ENCODE peak calls at places on chromosomes 7 and 10, in ten cellular contexts. S is A549, L is HepG2, V is H1, Q is NB4, F is K562, C is endothelial cell of umbilical vein, G is GM12878, D is SK-N-SH, P is HCT116. A is an unnamed sample.
A peak's percentile ranks its signal among the peaks of the same experiment; 100 is the strongest.

GRCh38 chr7:105454058-105454739 is 65.5 kb upstream of the SRPK2 start:
- DNase-seq in V (no peak), S (no peak), G (no peak), L (no peak), C (no peak), D (no peak), P (no peak), F (peak; percentile 10), Q (no peak), A (no peak)

GRCh38 chr7:24924375-24924774 is 55.6 kb downstream of the OSBPL3 start:
- DNase-seq in V (no peak), L (no peak), P (no peak), S (no peak), Q (no peak), G (no peak), D (no peak), F (no peak), C (no peak), A (no peak)

GRCh38 chr10:1947464-1948043 is 210.2 kb upstream of the ADARB2 start:
- DNase-seq in V (no peak), F (no peak), S (no peak), C (no peak), D (no peak), Q (no peak), G (no peak), P (no peak), L (no peak), A (no peak)

GRCh38 chr10:128074589-128074988 is 51.6 kb downstream of the MKI67 start:
- DNase-seq in C (no peak), D (no peak), G (no peak), V (no peak), L (no peak), F (no peak), Q (no peak), P (no peak), S (no peak), A (no peak)

GRCh38 chr10:24899571-24899970 is 52.8 kb downstream of the PRTFDC1 start:
- DNase-seq in F (no peak), V (no peak), L (no peak), C (no peak), P (no peak), G (no peak), D (no peak), Q (no peak), S (no peak), A (no peak)

GRCh38 chr7:94422136-94422535 is 27.4 kb downstream of the COL1A2 start:
- DNase-seq in C (no peak), L (no peak), F (no peak), D (no peak), S (no peak), V (no peak), P (no peak), Q (no peak), G (no peak), A (no peak)

GRCh38 chr7:12716134-12716667 is 28.8 kb downstream of the ARL4A start:
- DNase-seq in G (no peak), C (no peak), V (no peak), F (no peak), L (no peak), D (no peak), Q (no peak), S (peak; percentile 24), P (no peak), A (no peak)

GRCh38 chr10:118977022-118977599 is 52.4 kb upstream of the NANOS1 start:
- DNase-seq in P (no peak), G (no peak), C (no peak), L (no peak), V (no peak), Q (no peak), F (no peak), D (no peak), S (no peak), A (no peak)

GRCh38 chr10:43905502-43906236 is 257.0 kb upstream of the ZNF32 start:
- DNase-seq in D (peak; percentile 51), V (no peak), F (no peak), G (no peak), P (no peak), S (no peak), C (peak; percentile 11), L (no peak), Q (no peak), A (no peak)

GRCh38 chr10:7756360-7756992 is 31.3 kb downstream of the KIN start:
- DNase-seq in C (peak; percentile 52), F (no peak), V (no peak), G (no peak), D (no peak), L (peak; percentile 41), Q (peak; percentile 39), S (peak; percentile 45), P (peak; percentile 21), A (peak; percentile 33)

GRCh38 chr7:17069146-17069545 is 187.4 kb upstream of the AGR3 start:
- DNase-seq in Q (no peak), C (no peak), F (no peak), L (no peak), D (no peak), V (no peak), S (no peak), G (no peak), P (no peak), A (no peak)

GRCh38 chr10:97069576-97070362 is 116.0 kb downstream of the SLIT1 start:
- DNase-seq in C (no peak), L (no peak), S (peak; percentile 84), F (peak; percentile 43), P (peak; percentile 68), Q (peak; percentile 89), V (no peak), G (no peak), D (no peak), A (no peak)

GRCh38 chr10:1044964-1045363 is 4.0 kb downstream of the IDI1 start:
- DNase-seq in S (no peak), P (no peak), D (no peak), G (no peak), C (no peak), F (no peak), Q (no peak), V (no peak), L (no peak), A (no peak)

GRCh38 chr7:106009511-106010226 is 46.6 kb downstream of the CDHR3 start:
- DNase-seq in G (no peak), Q (peak; percentile 66), D (peak; percentile 91), L (no peak), S (peak; percentile 76), V (peak; percentile 99), P (peak; percentile 63), F (peak; percentile 98), C (peak; percentile 84), A (peak; percentile 95)

GRCh38 chr7:149494738-149495368 is 2.8 kb downstream of the ZNF746 start:
- DNase-seq in L (peak; percentile 62), V (no peak), F (no peak), D (no peak), S (peak; percentile 66), C (no peak), P (no peak), G (no peak), Q (peak; percentile 75), A (no peak)

GRCh38 chr7:79096361-79096805 is 357.1 kb downstream of the MAGI2 start:
- DNase-seq in L (no peak), D (no peak), F (no peak), S (no peak), G (no peak), V (no peak), C (peak; percentile 58), P (no peak), Q (no peak), A (no peak)

GRCh38 chr7:141045126-141045841 is 28.6 kb upstream of the TMEM178B start:
- DNase-seq in Q (no peak), F (no peak), L (no peak), S (peak; percentile 46), V (no peak), G (no peak), P (no peak), C (no peak), D (no peak), A (no peak)

GRCh38 chr7:31939076-31939475 is 131.1 kb downstream of the PDE1C start:
- DNase-seq in G (no peak), L (no peak), D (no peak), Q (no peak), C (no peak), P (no peak), V (no peak), F (no peak), S (peak; percentile 49), A (no peak)

GRCh38 chr7:31940167-31940566 is 130.0 kb downstream of the PDE1C start:
- DNase-seq in D (no peak), F (no peak), P (no peak), S (no peak), G (no peak), V (no peak), L (no peak), C (no peak), Q (no peak), A (no peak)

GRCh38 chr7:31935671-31936070 is 134.5 kb downstream of the PDE1C start:
- DNase-seq in Q (no peak), P (no peak), G (no peak), D (no peak), V (no peak), S (no peak), L (no peak), C (peak; percentile 2), F (no peak), A (no peak)

GRCh38 chr7:31937982-31938381 is 132.2 kb downstream of the PDE1C start:
- DNase-seq in F (no peak), C (no peak), L (no peak), V (no peak), Q (no peak), P (no peak), S (no peak), D (no peak), G (no peak), A (no peak)

GRCh38 chr7:31938650-31939049 is 131.6 kb downstream of the PDE1C start:
- DNase-seq in P (no peak), G (no peak), V (no peak), C (peak; percentile 6), F (no peak), Q (no peak), D (no peak), S (peak; percentile 86), L (no peak), A (no peak)
- TF ChIP-seq MAX in P (no peak), G (no peak), V (no peak), C (no peak), F (no peak), Q (no peak), D (no peak), S (peak; percentile 66), L (no peak), A (no peak)

GRCh38 chr7:1083729-1084657 is 3.9 kb upstream of the GPER1 start:
- DNase-seq in F (no peak), L (no peak), C (peak; percentile 22), G (no peak), Q (no peak), V (no peak), S (no peak), P (no peak), D (no peak), A (no peak)
- TF ChIP-seq MAX in F (no peak), L (no peak), C (no peak), G (no peak), Q (no peak), V (no peak), S (no peak), P (no peak), D (no peak), A (no peak)

GRCh38 chr7:43572516-43573049 is 10.3 kb upstream of the STK17A start:
- DNase-seq in G (no peak), P (peak; percentile 38), V (no peak), L (no peak), Q (peak; percentile 99), S (peak; percentile 94), C (peak; percentile 80), D (no peak), F (peak; percentile 33), A (no peak)
- TF ChIP-seq MAX in G (no peak), P (no peak), V (no peak), L (no peak), Q (peak; percentile 70), S (no peak), C (no peak), D (peak; percentile 76), F (no peak), A (no peak)

GRCh38 chr7:43626695-43627094 is 43.8 kb downstream of the STK17A start:
- DNase-seq in Q (no peak), C (no peak), D (no peak), V (no peak), L (no peak), F (no peak), G (no peak), S (no peak), P (no peak), A (no peak)
- TF ChIP-seq MAX in Q (no peak), C (no peak), D (no peak), V (no peak), L (no peak), F (no peak), G (no peak), S (no peak), P (no peak), A (no peak)

A was measured in WTC11.